ENCODE peak calls at places on chromosomes 11 and 22, in six cellular contexts. E, O, J, X, I and D are unnamed samples.

GRCh38 chr22:49123621-49124192 is 704.0 kb downstream of the BRD1 start:
- DNase-seq in J (no peak), O (no peak), E (no peak), X (no peak), I (no peak), D (no peak)

GRCh38 chr22:39415506-39415905 is 15.9 kb downstream of the TAB1 start:
- DNase-seq in O (no peak), E (no peak), X (peak), J (no peak), I (no peak), D (no peak)

GRCh38 chr11:16352707-16353106 is 3.6 kb downstream of the SOX6 start:
- DNase-seq in J (no peak), I (no peak), X (no peak), E (no peak), O (no peak), D (no peak)

GRCh38 chr11:116175707-116176106 is 597.1 kb downstream of the BUD13 start:
- DNase-seq in E (no peak), O (no peak), X (no peak), I (no peak), J (no peak), D (no peak)

GRCh38 chr11:88482871-88483301 is 145.3 kb upstream of the CTSC start:
- DNase-seq in E (no peak), X (no peak), J (peak), O (no peak), I (no peak), D (no peak)

GRCh38 chr22:19410941-19411689 is 20.4 kb downstream of the HIRA start:
- DNase-seq in J (no peak), O (no peak), X (no peak), I (no peak), E (no peak), D (no peak)

GRCh38 chr11:126231725-126232459 is 20.3 kb downstream of the FAM118B start:
- DNase-seq in J (peak), E (no peak), O (no peak), X (no peak), I (peak), D (no peak)

GRCh38 chr11:115459563-115459962 is 44.7 kb downstream of the CADM1 start:
- DNase-seq in J (peak), I (no peak), X (no peak), O (no peak), E (no peak), D (no peak)

GRCh38 chr11:70398834-70399680 is 728 bp downstream of the CTTN start:
- DNase-seq in O (no peak), E (no peak), J (no peak), X (peak), I (no peak), D (peak)

GRCh38 chr11:95698939-95699562 is 90.5 kb downstream of the FAM76B start:
- DNase-seq in J (peak), I (no peak), E (no peak), O (no peak), X (no peak), D (no peak)

GRCh38 chr11:70536051-70536877 is 137.9 kb downstream of the CTTN start:
- DNase-seq in I (no peak), E (no peak), J (no peak), X (peak), O (no peak), D (no peak)

GRCh38 chr22:46416537-46417267 is 81.2 kb downstream of the TRMU start:
- DNase-seq in O (no peak), I (no peak), X (no peak), E (no peak), J (no peak), D (no peak)

GRCh38 chr22:27637604-27638003 is 164.0 kb downstream of the MN1 start:
- DNase-seq in J (peak), E (no peak), I (no peak), X (no peak), O (no peak), D (no peak)

GRCh38 chr11:22193348-22194051 is 615 bp downstream of the ANO5 start:
- DNase-seq in X (peak), O (no peak), I (peak), E (no peak), J (no peak), D (peak)

GRCh38 chr22:49395617-49396016 is 432.1 kb downstream of the BRD1 start:
- DNase-seq in X (no peak), I (no peak), E (no peak), J (no peak), O (no peak), D (no peak)

GRCh38 chr11:127049486-127049885 is 48.9 kb upstream of the KIRREL3 start:
- DNase-seq in J (no peak), O (no peak), I (no peak), X (no peak), E (no peak), D (no peak)

GRCh38 chr11:57276857-57277505 is 39.9 kb upstream of the APLNR start:
- DNase-seq in E (no peak), X (no peak), I (no peak), J (peak), O (no peak), D (no peak)

GRCh38 chr22:50440544-50441249 is 34.1 kb downstream of the SBF1 start:
- DNase-seq in X (peak), I (no peak), J (no peak), O (no peak), E (no peak), D (no peak)

GRCh38 chr11:65325435-65325834 is 8.2 kb upstream of the DPF2 start:
- DNase-seq in O (no peak), X (no peak), J (no peak), I (no peak), E (no peak), D (no peak)

GRCh38 chr11:72584293-72584921 is 89.8 kb downstream of the PDE2A start:
- DNase-seq in E (no peak), J (peak), I (no peak), O (peak), X (peak), D (peak)

GRCh38 chr11:75536786-75537629 is 11.3 kb upstream of the GDPD5 start:
- DNase-seq in J (peak), X (no peak), E (peak), O (no peak), I (no peak), D (no peak)

GRCh38 chr11:16924826-16925494 is 89.3 kb downstream of the PLEKHA7 start:
- DNase-seq in X (peak), I (peak), O (peak), E (peak), J (no peak), D (peak)

GRCh38 chr11:57903441-57904123 is 120.1 kb upstream of the OR9Q1 start:
- DNase-seq in O (no peak), J (peak), X (no peak), E (peak), I (peak), D (peak)

GRCh38 chr11:128917144-128917684 is 25.5 kb downstream of the TP53AIP1 start:
- DNase-seq in O (no peak), I (no peak), E (no peak), X (no peak), J (no peak), D (no peak)

GRCh38 chr22:49589811-49590210 is 237.9 kb downstream of the BRD1 start:
- DNase-seq in E (no peak), O (no peak), I (no peak), J (no peak), X (no peak), D (no peak)

GRCh38 chr11:21169639-21170038 is 500.3 kb downstream of the NELL1 start:
- DNase-seq in I (no peak), O (no peak), X (no peak), E (no peak), J (no peak), D (no peak)

GRCh38 chr11:42812960-42813359 is 498.8 kb upstream of the API5 start:
- DNase-seq in I (no peak), E (no peak), O (no peak), J (no peak), X (no peak), D (no peak)

GRCh38 chr11:9363954-9364912 is 20.2 kb upstream of the IPO7 start:
- DNase-seq in O (peak), E (peak), I (peak), X (peak), J (peak), D (peak)
- TF ChIP-seq POLR2A in O (no peak), E (no peak), I (peak), X (peak), J (peak), D (peak)

GRCh38 chr11:67240575-67241389 is 25.5 kb upstream of the GRK2 start:
- DNase-seq in J (peak), I (peak), E (no peak), O (peak), X (peak), D (peak)

GRCh38 chr11:67237574-67237973 is 28.7 kb upstream of the GRK2 start:
- DNase-seq in O (no peak), J (no peak), E (no peak), I (no peak), X (no peak), D (no peak)

GRCh38 chr11:67242548-67242947 is 23.7 kb upstream of the GRK2 start:
- DNase-seq in I (no peak), J (no peak), O (no peak), E (no peak), X (no peak), D (no peak)

GRCh38 chr11:67238894-67239794 is 27.1 kb upstream of the GRK2 start:
- DNase-seq in J (peak), E (no peak), X (no peak), O (no peak), I (no peak), D (no peak)

DNA sequence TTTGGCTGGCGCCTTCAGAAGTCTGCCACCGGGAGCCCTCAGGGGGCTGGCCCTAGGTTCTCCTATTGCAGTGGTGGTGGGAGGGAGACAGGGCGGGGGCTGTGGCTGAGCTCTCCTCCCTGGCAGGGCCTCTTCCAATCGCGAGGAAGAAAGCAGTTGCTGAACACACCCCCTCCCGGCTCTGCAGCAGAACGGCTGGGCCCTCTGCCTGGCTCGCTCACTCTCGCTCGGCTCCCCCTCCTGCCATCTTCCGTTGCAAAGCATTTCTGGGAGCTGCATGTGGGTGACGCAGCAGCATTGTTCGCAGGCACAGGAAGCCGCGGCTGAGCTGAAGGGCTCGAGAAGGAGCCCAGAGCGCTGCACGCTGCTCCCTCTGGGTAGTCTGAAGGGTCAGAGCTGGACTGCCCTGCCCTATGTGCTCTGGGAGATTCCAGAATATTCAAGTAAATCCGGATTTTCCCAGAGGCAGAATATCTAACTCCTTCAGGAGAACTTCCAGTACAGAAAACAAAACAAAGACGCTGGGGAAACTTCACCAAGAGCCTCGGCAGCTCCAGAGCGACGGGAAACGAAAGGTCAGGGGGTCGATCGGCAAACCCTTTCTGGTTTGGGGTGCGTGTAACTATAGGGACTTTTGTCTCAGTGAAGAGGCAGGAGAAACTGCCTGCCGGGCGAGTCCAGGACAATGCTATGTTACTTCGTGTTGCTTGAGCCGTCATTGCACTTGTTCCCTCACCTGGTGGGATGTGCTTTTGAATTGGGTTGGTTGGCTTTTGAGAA is 26.3 kb upstream of the GRK2 start:
- DNase-seq in X (peak), J (peak), E (peak), I (peak), O (peak), D (peak)
- TF ChIP-seq POLR2A in X (peak), J (peak), E (peak), I (peak), O (peak), D (peak)

DNA sequence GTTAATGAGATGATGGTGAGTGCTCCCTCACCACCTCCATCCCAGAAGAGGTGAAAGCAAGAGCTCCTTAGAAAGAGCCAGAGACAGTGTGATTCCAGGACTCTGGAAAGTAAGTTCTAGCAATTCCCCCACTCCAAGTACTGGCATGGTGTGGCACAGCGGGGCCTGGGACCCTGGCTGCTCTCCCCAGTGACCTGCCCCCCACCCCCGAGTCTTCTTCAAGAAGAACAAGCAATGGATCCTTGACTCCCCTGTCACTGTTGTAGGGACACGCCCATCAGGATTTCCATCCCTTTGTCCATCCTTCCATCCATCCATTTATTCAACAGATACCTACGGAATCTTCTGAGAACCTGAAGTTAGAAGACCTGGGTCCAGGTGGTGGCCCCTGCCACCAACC is 44.4 kb downstream of the C11orf96 start:
- DNase-seq in J (no peak), E (no peak), I (no peak), O (no peak), X (no peak), D (no peak)
- TF ChIP-seq POLR2A in J (no peak), E (no peak), I (no peak), O (no peak), X (no peak), D (no peak)

DNA sequence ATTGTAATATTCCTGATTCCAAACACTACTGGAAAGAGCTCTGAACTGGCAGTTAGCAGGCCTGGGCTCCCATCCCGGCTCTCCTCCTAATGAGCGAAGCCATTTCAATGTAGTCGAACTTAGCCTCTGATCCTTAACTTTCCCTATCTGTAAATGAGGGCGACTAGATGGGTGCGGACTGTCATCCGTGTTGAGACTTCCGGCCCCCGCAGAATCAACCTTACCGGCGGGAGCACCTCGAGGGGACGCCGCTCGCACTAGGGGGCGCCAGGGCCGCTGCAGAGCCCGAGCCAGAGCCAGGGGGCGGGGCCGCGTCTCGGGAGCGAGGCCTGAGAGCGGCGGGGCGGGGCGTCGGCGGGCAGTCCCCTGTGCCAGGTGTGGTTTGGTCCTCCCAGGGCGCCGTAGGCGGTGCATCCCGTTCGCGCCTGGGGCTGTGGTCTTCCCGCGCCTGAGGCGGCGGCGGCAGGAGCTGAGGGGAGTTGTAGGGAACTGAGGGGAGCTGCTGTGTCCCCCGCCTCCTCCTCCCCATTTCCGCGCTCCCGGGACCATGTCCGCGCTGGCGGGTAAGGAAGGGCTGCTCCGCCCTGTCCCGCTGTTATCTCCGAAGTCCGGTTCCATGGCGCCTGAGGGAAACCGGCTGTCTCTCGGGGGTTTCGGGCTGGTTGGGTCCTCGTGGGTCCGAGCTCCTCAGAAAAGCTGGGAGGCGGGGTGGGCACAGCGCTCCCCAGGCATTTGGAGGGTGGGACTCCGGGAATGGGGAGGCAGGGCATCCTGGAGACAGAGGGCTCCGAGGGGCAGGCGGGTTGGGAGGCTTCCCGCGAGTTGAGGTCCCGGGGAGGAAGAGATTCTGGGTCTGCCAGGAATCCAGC is at the start of gene LIMK2:
- DNase-seq in J (peak), X (peak), I (peak), E (peak), O (peak), D (peak)
- TF ChIP-seq POLR2A in J (no peak), X (peak), I (peak), E (peak), O (no peak), D (peak)

GRCh38 chr22:37036655-37037377 is 14.7 kb upstream of the KCTD17 start:
- DNase-seq in I (no peak), J (no peak), O (no peak), E (no peak), X (no peak), D (no peak)

GRCh38 chr22:37032134-37032534 is 12.6 kb downstream of the MPST start:
- DNase-seq in X (no peak), E (no peak), I (no peak), J (no peak), O (no peak), D (no peak)

GRCh38 chr22:37030560-37031281 is 11.2 kb downstream of the MPST start:
- DNase-seq in J (no peak), I (no peak), O (no peak), E (no peak), X (no peak), D (no peak)

GRCh38 chr22:37037669-37038068 is 13.9 kb upstream of the KCTD17 start:
- DNase-seq in O (no peak), E (no peak), J (no peak), X (no peak), I (no peak), D (no peak)

DNA sequence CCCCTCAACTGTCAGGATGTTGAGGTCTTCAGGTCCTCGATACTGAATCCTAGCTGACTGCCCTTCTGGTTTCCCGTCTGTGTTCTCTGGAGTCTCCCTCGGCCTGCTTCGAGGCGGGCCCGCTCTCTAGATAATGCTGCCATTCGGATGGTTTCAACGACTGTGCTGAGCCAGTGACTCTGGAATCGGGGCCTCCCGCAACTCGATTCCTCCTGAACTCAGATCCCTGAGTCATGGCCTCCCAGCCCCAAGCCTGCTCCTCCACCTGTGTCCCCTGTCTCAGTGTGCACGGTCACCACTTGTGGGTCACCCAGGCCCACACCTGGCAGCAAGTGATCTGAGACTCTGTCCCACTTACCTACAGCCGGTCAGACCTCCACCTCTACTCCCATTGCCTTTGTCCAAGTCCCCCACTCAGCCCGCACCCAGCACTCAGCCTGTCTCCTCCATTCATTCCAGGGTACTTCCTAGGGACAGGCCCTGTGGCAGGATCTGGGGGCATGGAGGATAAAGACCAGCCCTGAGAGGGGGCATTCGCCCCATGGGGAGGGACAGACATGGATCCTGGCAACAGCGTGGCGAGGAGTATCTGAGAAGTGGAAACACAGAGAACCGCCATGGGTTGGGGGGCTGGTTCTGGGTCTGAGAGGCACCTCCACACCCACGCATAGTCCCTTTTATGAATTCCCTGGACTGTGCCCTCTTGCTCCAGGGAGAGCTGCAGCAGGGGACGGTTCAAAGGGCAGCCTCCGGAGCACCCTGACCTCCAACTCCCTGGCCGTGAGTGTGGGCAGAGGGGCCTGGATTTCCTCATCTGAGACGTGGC is 14.3 kb downstream of the MPST start:
- DNase-seq in J (no peak), I (no peak), O (no peak), E (no peak), X (peak), D (no peak)
- TF ChIP-seq POLR2A in J (no peak), I (no peak), O (no peak), E (no peak), X (peak), D (no peak)

GRCh38 chr11:123062158-123062891 is 389 bp upstream of the HSPA8 start:
- DNase-seq in O (peak), X (peak), I (peak), E (peak), J (peak), D (peak)
- TF ChIP-seq POLR2A in O (peak), X (peak), I (peak), E (no peak), J (no peak), D (peak)

DNA sequence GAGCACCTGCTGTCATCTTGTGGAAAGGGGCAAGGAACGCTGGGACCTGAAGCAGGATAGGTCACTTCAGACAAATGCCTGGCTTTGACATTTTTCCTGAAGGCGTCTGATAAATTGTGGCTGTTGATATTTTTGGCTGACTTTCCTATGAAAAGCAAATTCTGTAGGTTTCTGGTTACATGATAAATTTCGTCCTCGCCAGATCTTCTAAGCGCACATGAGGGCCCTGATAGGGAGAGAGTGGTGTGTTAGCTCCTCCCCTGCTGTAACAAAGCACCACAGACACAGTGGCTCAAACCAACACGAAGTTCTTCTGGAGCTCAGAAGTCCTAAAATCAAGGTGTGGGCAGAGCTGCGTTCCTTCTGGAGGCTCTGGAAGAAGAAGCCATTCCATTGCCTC is 19.6 kb downstream of the APOL4 start:
- DNase-seq in E (no peak), O (no peak), J (no peak), I (no peak), X (no peak), D (no peak)
- TF ChIP-seq POLR2A in E (no peak), O (no peak), J (no peak), I (no peak), X (no peak), D (no peak)

GRCh38 chr11:78022397-78023396 is at the start of gene KCTD14:
- DNase-seq in X (peak), O (peak), J (no peak), E (no peak), I (peak), D (no peak)
- TF ChIP-seq POLR2A in X (peak), O (no peak), J (no peak), E (no peak), I (peak), D (no peak)